ENCODE peak calls at places on chromosome 15, in four cellular contexts. N is ovary, G is epithelial cell of esophagus, B is progenitor cell of endocrine pancreas. C is an unnamed sample.

GRCh38 chr15:73965730-73966103 is 26.4 kb downstream of the STOML1 start:
- DNase-seq in B (no peak), G (peak; percentile 71), N (no peak), C (no peak)

GRCh38 chr15:94242257-94242656 is 10.9 kb downstream of the MCTP2 start:
- DNase-seq in N (no peak), B (no peak), G (no peak), C (no peak)

GRCh38 chr15:74664028-74664616 is 31.7 kb downstream of the EDC3 start:
- DNase-seq in N (no peak), B (no peak), G (peak; percentile 38), C (no peak)

GRCh38 chr15:99476413-99477222 is 89.2 kb upstream of the MEF2A start:
- DNase-seq in G (peak; percentile 99), N (no peak), B (no peak), C (no peak)

GRCh38 chr15:69609176-69609575 is 156.6 kb downstream of the RPLP1 start:
- DNase-seq in G (no peak), N (no peak), B (no peak), C (no peak)

GRCh38 chr15:43751885-43752284 is 5.6 kb downstream of the PDIA3 start:
- DNase-seq in B (no peak), N (no peak), G (no peak), C (no peak)

GRCh38 chr15:90583471-90584252 is 53.9 kb downstream of the CRTC3 start:
- DNase-seq in G (no peak), B (no peak), N (no peak), C (no peak)

GRCh38 chr15:69576035-69576526 is 123.5 kb downstream of the RPLP1 start:
- DNase-seq in G (peak; percentile 47), B (no peak), N (no peak), C (peak; percentile 29)

GRCh38 chr15:27327467-27328045 is 356.6 kb downstream of the GABRG3 start:
- DNase-seq in N (no peak), B (no peak), G (no peak), C (no peak)

GRCh38 chr15:42456971-42457370 is 34.0 kb downstream of the ZNF106 start:
- DNase-seq in B (no peak), N (no peak), G (no peak), C (no peak)

DNA sequence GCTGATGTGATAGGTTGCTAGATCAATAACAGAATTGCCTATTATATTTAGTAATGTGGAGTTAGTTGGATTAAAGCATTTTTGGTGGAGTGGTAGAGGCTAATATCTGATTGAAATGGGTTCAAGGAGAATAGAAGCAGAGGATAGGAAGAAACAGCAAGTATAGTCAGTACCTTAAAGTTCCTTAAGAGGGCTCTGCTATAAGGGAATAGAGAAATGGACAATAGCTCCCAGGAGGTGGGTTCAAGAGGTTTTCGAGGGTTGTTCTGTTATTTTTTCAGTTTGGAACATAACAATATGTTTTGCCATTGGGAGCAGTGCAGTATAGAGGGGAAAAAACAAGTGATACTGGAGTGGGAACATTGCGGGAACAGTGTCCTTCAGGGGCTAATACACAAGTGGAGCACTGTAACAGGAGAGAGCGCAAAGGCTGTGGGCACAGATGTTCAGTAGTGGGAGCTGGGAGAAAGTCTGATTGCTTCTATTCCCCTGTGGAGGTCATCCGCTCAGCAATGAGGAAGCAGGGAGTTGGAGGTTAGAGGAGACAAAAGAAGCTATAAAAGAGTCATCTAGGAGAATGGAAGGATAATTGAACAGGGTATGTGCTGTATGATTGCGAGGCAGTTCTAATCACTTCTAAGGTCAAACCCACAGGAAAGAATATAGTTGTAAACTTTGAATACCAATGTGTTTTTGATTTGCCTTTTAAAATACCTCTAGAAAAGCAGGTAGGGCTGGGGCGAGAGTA is 3.3 kb downstream of the MRPS11 start:
- DNase-seq in B (no peak), G (no peak), N (no peak), C (no peak)
- TF ChIP-seq CTCF in B (no peak), G (no peak), N (no peak), C (peak; percentile 17)

GRCh38 chr15:60004019-60004845 is at the start of gene FOXB1:
- DNase-seq in N (no peak), G (no peak), B (peak; percentile 45), C (no peak)
- TF ChIP-seq CTCF in N (no peak), G (no peak), B (peak; percentile 39), C (peak; percentile 38)

GRCh38 chr15:82624008-82624407 is 23.2 kb downstream of the CPEB1 start:
- DNase-seq in N (no peak), B (no peak), G (peak; percentile 16), C (no peak)

GRCh38 chr15:82624438-82624837 is 22.7 kb downstream of the CPEB1 start:
- DNase-seq in G (no peak), N (no peak), B (no peak), C (no peak)

GRCh38 chr15:82625136-82625535 is 22.0 kb downstream of the CPEB1 start:
- DNase-seq in N (no peak), B (no peak), G (no peak), C (no peak)

GRCh38 chr15:82621970-82622369 is 25.2 kb downstream of the CPEB1 start:
- DNase-seq in G (peak; percentile 9), N (no peak), B (no peak), C (no peak)
- TF ChIP-seq CTCF in G (peak; percentile 28), N (no peak), B (no peak), C (no peak)

GRCh38 chr15:45522179-45522930 is at the start of gene SLC30A4:
- DNase-seq in N (peak; percentile 72), G (peak; percentile 62), B (peak; percentile 58), C (peak; percentile 39)
- TF ChIP-seq CTCF in N (no peak), G (no peak), B (peak; percentile 59), C (peak; percentile 53)

GRCh38 chr15:84605225-84605882 is 4.5 kb downstream of the ZSCAN2 start:
- DNase-seq in B (no peak), N (no peak), G (no peak), C (no peak)

GRCh38 chr15:84608707-84609284 is 8.0 kb downstream of the ZSCAN2 start:
- DNase-seq in B (no peak), G (no peak), N (no peak), C (no peak)

GRCh38 chr15:84611631-84612030 is 10.8 kb downstream of the ZSCAN2 start:
- DNase-seq in G (peak; percentile 28), B (no peak), N (no peak), C (no peak)

GRCh38 chr15:84606653-84607120 is 5.9 kb downstream of the ZSCAN2 start:
- DNase-seq in G (no peak), N (no peak), B (no peak), C (no peak)

DNA sequence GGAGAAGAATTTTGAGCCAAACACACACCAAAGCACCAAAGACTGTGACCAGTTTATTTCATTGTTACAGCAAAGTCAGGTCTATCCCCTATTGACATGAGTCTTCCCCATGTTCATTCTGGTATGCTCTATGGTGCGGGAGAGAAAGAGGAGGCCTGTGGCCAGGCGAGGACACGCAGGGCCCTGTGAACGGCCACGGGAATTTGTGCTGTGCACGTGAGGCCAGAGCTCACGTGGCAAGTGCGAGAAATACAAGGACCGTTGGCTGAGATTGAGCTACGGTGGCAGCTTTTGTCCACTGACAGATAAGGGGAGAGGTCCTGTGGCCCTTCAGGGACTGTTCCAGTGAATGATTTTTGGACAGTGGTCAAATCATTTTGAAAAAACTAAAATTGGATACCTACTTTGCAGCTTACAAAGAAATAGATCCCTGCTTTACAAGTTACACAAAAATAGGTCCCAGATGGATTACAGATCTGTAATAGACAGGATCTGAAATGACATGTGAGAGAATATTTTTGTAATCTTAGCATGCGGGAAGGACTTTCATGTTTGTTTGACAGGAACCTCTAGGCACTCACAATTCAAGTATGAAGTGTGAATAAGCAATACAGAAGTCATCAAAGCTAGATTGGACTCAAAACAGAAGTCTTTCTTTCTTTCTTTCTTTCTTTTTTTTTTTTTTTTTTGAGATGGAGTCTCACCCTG is 9.2 kb downstream of the ZSCAN2 start:
- DNase-seq in N (no peak), B (no peak), G (no peak), C (no peak)
- TF ChIP-seq CTCF in N (no peak), B (no peak), G (no peak), C (no peak)

GRCh38 chr15:58933311-58934113 is at the start of gene SLTM:
- DNase-seq in N (peak; percentile 92), B (peak; percentile 88), G (peak; percentile 96), C (peak; percentile 83)
- TF ChIP-seq CTCF in N (peak; percentile 9), B (peak; percentile 46), G (peak; percentile 32), C (peak; percentile 53)

DNA sequence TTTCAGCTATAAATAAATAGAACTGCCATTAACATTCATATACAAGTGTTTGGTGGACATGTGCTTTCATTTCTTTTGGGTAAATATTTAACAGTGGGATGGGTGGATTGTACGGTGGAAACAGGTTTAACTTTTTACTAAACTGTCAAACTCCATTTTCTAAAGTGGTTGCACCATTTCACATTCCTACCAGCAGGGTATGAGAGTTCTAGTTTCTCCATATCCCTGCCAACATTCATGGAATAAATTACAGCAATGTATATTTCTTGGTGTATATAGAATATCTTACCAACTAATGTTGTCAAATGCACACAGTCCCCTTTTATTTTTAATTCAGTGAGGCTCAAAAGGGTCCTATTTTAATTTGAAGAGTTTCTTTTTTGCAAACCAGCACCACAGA is 71.3 kb upstream of the CTXND1 start:
- DNase-seq in N (no peak), G (no peak), B (no peak), C (no peak)
- TF ChIP-seq CTCF in N (no peak), G (peak; percentile 12), B (peak; percentile 45), C (peak; percentile 56)